ENCODE peak calls at places on chromosomes 2 and 18, in seven cellular contexts. M is stimulated activated CD8-positive, alpha-beta memory T cell treated with anti-CD3 and anti-CD28 coated beads, Interleukin-4, amount 100 ng/mL, for 24 hours; R is fibroblast of gingiva; X is GM20000; K is glomerular endothelial cell; J is GM06990; V is IMR-90. Y is an unnamed sample.

GRCh38 chr2:180412224-180412623 is 405.1 kb upstream of the CWC22 start:
- DNase-seq in V (no peak), K (no peak), J (no peak), M (no peak), R (no peak), X (no peak), Y (no peak)

GRCh38 chr2:233857511-233858118 is 3.3 kb upstream of the HJURP start:
- DNase-seq in K (no peak), J (no peak), V (no peak), X (no peak), R (no peak), M (peak), Y (no peak)

GRCh38 chr2:173221937-173222594 is 132.6 kb upstream of the CDCA7 start:
- DNase-seq in R (no peak), J (no peak), M (no peak), V (peak), K (no peak), X (no peak), Y (no peak)

GRCh38 chr2:217902281-217903141 is 100.3 kb downstream of the TNS1 start:
- DNase-seq in J (no peak), M (no peak), V (peak), K (no peak), R (no peak), X (no peak), Y (no peak)

GRCh38 chr2:188485496-188485895 is 193.8 kb downstream of the GULP1 start:
- DNase-seq in R (no peak), J (no peak), K (no peak), V (peak), M (no peak), X (no peak), Y (no peak)

GRCh38 chr2:85889648-85890281 is 975 bp upstream of the ST3GAL5 start:
- DNase-seq in K (no peak), X (no peak), V (no peak), R (no peak), J (no peak), M (no peak), Y (no peak)

GRCh38 chr2:217988014-217988839 is 14.6 kb downstream of the TNS1 start:
- DNase-seq in K (no peak), X (peak), M (peak), R (peak), J (peak), V (peak), Y (peak)

GRCh38 chr2:72972744-72973535 is 55.6 kb downstream of the EMX1 start:
- DNase-seq in V (no peak), X (no peak), J (no peak), M (no peak), K (no peak), R (no peak), Y (no peak)

GRCh38 chr2:64426191-64426952 is 27.6 kb upstream of the LGALSL start:
- DNase-seq in K (no peak), J (no peak), R (peak), V (peak), M (no peak), X (no peak), Y (no peak)

GRCh38 chr18:49476664-49477411 is 10.2 kb downstream of the C18orf32 start:
- DNase-seq in M (no peak), R (peak), V (peak), X (no peak), K (peak), J (no peak), Y (no peak)

GRCh38 chr2:46801731-46802664 is 113.6 kb downstream of the MCFD2 start:
- DNase-seq in K (no peak), V (peak), J (no peak), M (no peak), X (no peak), R (no peak), Y (peak)

GRCh38 chr2:25905126-25905525 is 26.8 kb upstream of the ASXL2 start:
- DNase-seq in M (no peak), R (no peak), X (no peak), K (no peak), J (no peak), V (peak), Y (no peak)

GRCh38 chr2:137187258-137187657 is 421.9 kb downstream of the THSD7B start:
- DNase-seq in K (no peak), X (no peak), V (no peak), R (no peak), M (no peak), J (no peak), Y (no peak)

GRCh38 chr2:3169106-3169870 is 208.3 kb downstream of the EIPR1 start:
- DNase-seq in R (peak), K (no peak), X (no peak), V (peak), J (no peak), M (no peak), Y (no peak)

GRCh38 chr2:161209902-161210301 is 49.7 kb downstream of the TANK start:
- DNase-seq in V (no peak), R (no peak), M (no peak), K (no peak), X (no peak), J (no peak), Y (no peak)

GRCh38 chr2:70643715-70644114 is 90.1 kb upstream of the TGFA start:
- DNase-seq in M (no peak), J (no peak), R (no peak), K (no peak), V (no peak), X (no peak), Y (no peak)

GRCh38 chr2:160270571-160271113 is 70.6 kb upstream of the ITGB6 start:
- DNase-seq in J (no peak), K (no peak), R (no peak), M (no peak), X (no peak), V (no peak), Y (no peak)

GRCh38 chr2:156329031-156329921 is 3.2 kb downstream of the NR4A2 start:
- DNase-seq in M (no peak), R (no peak), X (peak), K (no peak), J (no peak), V (no peak), Y (no peak)

Y was measured in GM10248.